ENCODE peak calls at places on chromosomes 12 and 14, in six cellular contexts. T is activated B cell treated with CpG ODN at 0.5 μM for 24 hours, B is OCI-LY7, O is pancreas, U is A549, C is Calu3. Z is an unnamed sample.

GRCh38 chr12:131105736-131106356 is 152.1 kb downstream of the ADGRD1 start:
- DNase-seq in T (no peak), B (no peak), O (no peak), U (no peak), C (no peak), Z (no peak)

GRCh38 chr12:103013741-103014140 is 56.3 kb downstream of the ASCL1 start:
- DNase-seq in T (no peak), B (no peak), O (no peak), U (no peak), C (no peak), Z (no peak)

GRCh38 chr12:104414581-104415305 is 42.0 kb upstream of the CHST11 start:
- DNase-seq in T (no peak), B (peak), O (no peak), U (no peak), C (no peak), Z (no peak)

GRCh38 chr12:105256921-105257320 is 20.9 kb upstream of the APPL2 start:
- DNase-seq in T (no peak), B (no peak), O (no peak), U (no peak), C (no peak), Z (no peak)

GRCh38 chr12:5432011-5432400 is at the start of gene NTF3:
- DNase-seq in T (no peak), B (peak), O (no peak), U (no peak), C (no peak), Z (no peak)

GRCh38 chr12:84463756-84464495 is 448.7 kb downstream of the SLC6A15 start:
- DNase-seq in T (no peak), B (no peak), O (no peak), U (no peak), C (no peak), Z (no peak)

GRCh38 chr14:93688794-93689193 is 99.5 kb downstream of the PRIMA1 start:
- DNase-seq in T (no peak), B (no peak), O (no peak), U (no peak), C (no peak), Z (no peak)

GRCh38 chr14:72063761-72064282 is 131.6 kb downstream of the RGS6 start:
- DNase-seq in T (no peak), B (no peak), O (no peak), U (no peak), C (no peak), Z (no peak)

GRCh38 chr14:23482814-23483128 is 13.3 kb downstream of the NGDN start:
- DNase-seq in T (no peak), B (no peak), O (no peak), U (no peak), C (no peak), Z (no peak)

GRCh38 chr12:31118831-31119530 is 45.3 kb downstream of the DDX11 start:
- DNase-seq in T (peak), B (peak), O (no peak), U (peak), C (peak), Z (peak)

GRCh38 chr12:131090254-131091210 is 136.8 kb downstream of the ADGRD1 start:
- DNase-seq in T (peak), B (no peak), O (no peak), U (no peak), C (no peak), Z (peak)

GRCh38 chr12:1912580-1913376 is 5.7 kb downstream of the CACNA2D4 start:
- DNase-seq in T (no peak), B (no peak), O (no peak), U (no peak), C (no peak), Z (no peak)

GRCh38 chr12:18629916-18630315 is 107.9 kb downstream of the PLCZ1 start:
- DNase-seq in T (no peak), B (no peak), O (no peak), U (no peak), C (peak), Z (no peak)

GRCh38 chr12:93094988-93095737 is 166.1 kb upstream of the EEA1 start:
- DNase-seq in T (no peak), B (peak), O (no peak), U (no peak), C (no peak), Z (no peak)

GRCh38 chr14:105905456-105905855 is 379.1 kb downstream of the TMEM121 start:
- DNase-seq in T (no peak), B (no peak), O (no peak), U (no peak), C (no peak), Z (no peak)

GRCh38 chr14:104688755-104689619 is at the start of gene INF2:
- DNase-seq in T (peak), B (peak), O (peak), U (peak), C (peak), Z (peak)

GRCh38 chr12:108826115-108826806 is 31.1 kb downstream of the SSH1 start:
- DNase-seq in T (no peak), B (no peak), O (no peak), U (no peak), C (no peak), Z (peak)

GRCh38 chr14:80927385-80927989 is 14.1 kb downstream of the CEP128 start:
- DNase-seq in T (no peak), B (no peak), O (no peak), U (no peak), C (no peak), Z (no peak)

GRCh38 chr12:100566887-100567637 is 6.4 kb upstream of the GAS2L3 start:
- DNase-seq in T (no peak), B (peak), O (no peak), U (no peak), C (no peak), Z (peak)

GRCh38 chr12:120457133-120457532 is 10.9 kb downstream of the GATC start:
- DNase-seq in T (no peak), B (peak), O (no peak), U (peak), C (no peak), Z (no peak)

GRCh38 chr14:100838493-100839440 is 12.8 kb downstream of the MEG3 start:
- DNase-seq in T (no peak), B (no peak), O (no peak), U (no peak), C (no peak), Z (peak)

GRCh38 chr14:101469382-101470251 is 91.7 kb upstream of the DIO3 start:
- DNase-seq in T (no peak), B (no peak), O (no peak), U (no peak), C (no peak), Z (no peak)

GRCh38 chr14:73943083-73943482 is 6.8 kb downstream of the FAM161B start:
- DNase-seq in T (no peak), B (no peak), O (no peak), U (no peak), C (no peak), Z (no peak)

GRCh38 chr12:60977966-60978365 is 1282.2 kb upstream of the USP15 start:
- DNase-seq in T (no peak), B (no peak), O (no peak), U (no peak), C (peak), Z (no peak)
- TF ChIP-seq CTCF in T (no peak), B (no peak), O (no peak), U (no peak), C (peak), Z (no peak)

GRCh38 chr12:38142974-38143373 is 173.6 kb upstream of the ALG10B start:
- DNase-seq in T (no peak), B (no peak), O (peak), U (peak), C (no peak), Z (no peak)
- TF ChIP-seq CTCF in T (no peak), B (no peak), O (peak), U (peak), C (no peak), Z (no peak)

DNA sequence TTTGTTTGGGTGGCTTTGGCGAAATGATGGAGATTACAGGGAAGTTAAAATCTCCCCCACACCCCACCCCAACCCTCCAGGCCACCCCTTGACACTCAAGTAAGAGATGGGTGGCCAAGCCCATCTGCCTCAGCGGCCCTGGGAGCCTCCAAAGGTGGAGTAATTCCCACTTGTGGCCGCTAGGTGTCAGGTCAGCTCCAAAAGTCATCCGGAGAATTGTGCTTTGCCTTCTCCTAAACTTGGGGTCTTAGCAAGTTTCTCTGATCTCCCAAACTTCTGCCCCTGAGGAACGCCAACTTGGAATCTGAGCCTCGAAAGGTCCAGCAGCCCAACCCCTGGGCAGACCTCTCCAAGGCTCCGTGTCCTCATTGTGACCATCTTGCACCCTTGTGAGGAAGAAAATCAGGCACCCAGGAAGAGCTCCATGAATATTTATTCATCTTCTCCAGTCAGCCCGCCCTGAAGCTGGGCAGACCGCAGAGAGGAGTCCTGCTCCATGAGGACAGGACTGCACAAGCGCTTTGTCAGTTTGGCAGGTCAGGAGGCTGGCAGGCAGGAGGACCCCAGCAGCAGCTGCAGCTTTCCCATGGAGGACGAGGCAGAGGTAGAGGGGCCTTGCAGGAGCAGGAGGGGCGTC is 46.7 kb downstream of the LRRC74A start:
- DNase-seq in T (peak), B (peak), O (peak), U (peak), C (peak), Z (peak)
- TF ChIP-seq CTCF in T (peak), B (peak), O (peak), U (peak), C (peak), Z (peak)

GRCh38 chr14:58820032-58820431 is 182.3 kb downstream of the DACT1 start:
- DNase-seq in T (no peak), B (no peak), O (no peak), U (no peak), C (no peak), Z (no peak)
- TF ChIP-seq CTCF in T (no peak), B (no peak), O (no peak), U (no peak), C (no peak), Z (no peak)

DNA sequence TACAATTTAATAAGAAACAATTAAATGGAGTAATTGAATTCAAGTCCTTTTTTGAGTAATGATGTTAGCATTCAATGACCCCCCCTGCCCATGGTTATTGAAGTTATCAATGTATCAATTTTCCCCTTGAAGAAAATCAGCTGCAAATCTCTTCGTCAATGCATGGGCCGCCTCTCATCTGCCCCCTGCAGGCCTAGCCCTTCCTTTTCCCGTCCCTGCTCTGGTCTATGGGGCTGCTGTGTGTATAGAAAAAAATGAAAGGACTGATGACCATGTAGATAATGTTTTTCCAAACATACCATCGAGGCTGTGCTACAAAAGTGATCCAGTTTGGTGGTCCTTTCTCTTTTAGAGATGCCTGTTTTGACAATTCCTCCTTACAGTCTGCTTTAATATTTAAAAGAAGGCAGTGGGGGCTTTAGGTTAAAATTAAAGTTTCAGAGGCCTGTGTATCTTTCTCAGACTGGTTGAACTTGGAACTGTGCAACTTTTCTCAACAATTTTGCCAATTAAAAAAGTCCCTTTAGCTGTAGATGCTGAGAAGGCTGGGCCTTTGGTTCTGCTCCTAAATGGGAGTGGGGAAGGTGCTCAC is 98.4 kb downstream of the APAF1 start:
- DNase-seq in T (no peak), B (peak), O (peak), U (peak), C (peak), Z (no peak)
- TF ChIP-seq CTCF in T (no peak), B (peak), O (peak), U (peak), C (peak), Z (peak)

GRCh38 chr12:77724367-77724957 is 106.2 kb upstream of the NAV3 start:
- DNase-seq in T (no peak), B (peak), O (peak), U (no peak), C (peak), Z (no peak)
- TF ChIP-seq CTCF in T (no peak), B (peak), O (peak), U (peak), C (peak), Z (peak)

Z was measured in heart left ventricle.